ENCODE peak calls at places on chromosomes 4 and X, in six cellular contexts. E is osteocyte; S is activated CD4-positive, CD25-positive, alpha-beta regulatory T cell treated with anti-CD3 and anti-CD28 coated beads, Interleukin-2, amount 50 U/mL, for 72 hours; M is prostate gland; F is hypothalamus; K is AG04450. J is an unnamed sample.

GRCh38 chrX:51336584-51336983 is 4.0 kb downstream of the NUDT10 start:
- DNase-seq in E (no peak), S (no peak), M (peak), F (no peak), K (no peak), J (no peak)

GRCh38 chr4:61540944-61541343 is 340.8 kb downstream of the ADGRL3 start:
- DNase-seq in E (no peak), S (no peak), M (no peak), F (no peak), K (no peak), J (no peak)

GRCh38 chr4:113837397-113837796 is 75.9 kb upstream of the CAMK2D start:
- DNase-seq in E (no peak), S (no peak), M (no peak), F (no peak), K (peak), J (no peak)

GRCh38 chrX:153643431-153644351 is 3.3 kb upstream of the DUSP9 start:
- DNase-seq in E (no peak), S (no peak), M (no peak), F (no peak), K (no peak), J (no peak)

GRCh38 chr4:110503588-110504435 is 27.9 kb downstream of the ENPEP start:
- DNase-seq in E (no peak), S (no peak), M (no peak), F (no peak), K (no peak), J (no peak)

GRCh38 chr4:156595041-156595440 is 376.6 kb downstream of the PDGFC start:
- DNase-seq in E (no peak), S (no peak), M (no peak), F (no peak), K (no peak), J (no peak)

GRCh38 chr4:128955751-128956150 is 137.6 kb downstream of the SCLT1 start:
- DNase-seq in E (no peak), S (no peak), M (no peak), F (no peak), K (no peak), J (no peak)

GRCh38 chr4:24651266-24651665 is 66.9 kb upstream of the DHX15 start:
- DNase-seq in E (no peak), S (no peak), M (no peak), F (no peak), K (no peak), J (no peak)

GRCh38 chr4:83387922-83388676 is 53.5 kb upstream of the HPSE start:
- DNase-seq in E (no peak), S (no peak), M (no peak), F (no peak), K (no peak), J (no peak)

GRCh38 chr4:3389186-3389878 is 52.4 kb upstream of the HGFAC start:
- DNase-seq in E (no peak), S (no peak), M (no peak), F (no peak), K (no peak), J (no peak)

GRCh38 chrX:13581554-13581953 is 12.2 kb downstream of the EGFL6 start:
- DNase-seq in E (no peak), S (no peak), M (no peak), F (no peak), K (no peak), J (no peak)

GRCh38 chr4:55398461-55398860 is 2.7 kb downstream of the TMEM165 start:
- DNase-seq in E (no peak), S (no peak), M (no peak), F (no peak), K (no peak), J (no peak)

GRCh38 chr4:32986236-32986635 is 2266.1 kb downstream of the PCDH7 start:
- DNase-seq in E (no peak), S (no peak), M (no peak), F (no peak), K (no peak), J (no peak)

GRCh38 chr4:108193891-108194672 is 25.4 kb upstream of the LEF1 start:
- DNase-seq in E (no peak), S (no peak), M (no peak), F (no peak), K (no peak), J (no peak)

GRCh38 chrX:97705936-97706335 is 822.2 kb downstream of the RPA4 start:
- DNase-seq in E (no peak), S (no peak), M (no peak), F (no peak), K (peak), J (no peak)

GRCh38 chrX:57156397-57157049 is 19.3 kb upstream of the SPIN2A start:
- DNase-seq in E (no peak), S (no peak), M (no peak), F (no peak), K (no peak), J (no peak)

GRCh38 chr4:11505225-11505971 is 76.7 kb upstream of the HS3ST1 start:
- DNase-seq in E (no peak), S (no peak), M (peak), F (no peak), K (no peak), J (no peak)

GRCh38 chrX:95884196-95884595 is 800.4 kb upstream of the DIAPH2 start:
- DNase-seq in E (no peak), S (no peak), M (peak), F (no peak), K (no peak), J (no peak)

GRCh38 chr4:41611881-41612871 is 74.2 kb downstream of the LIMCH1 start:
- DNase-seq in E (no peak), S (no peak), M (peak), F (peak), K (no peak), J (no peak)

GRCh38 chr4:13544556-13545393 is 467 bp upstream of the NKX3-2 start:
- DNase-seq in E (peak), S (no peak), M (peak), F (no peak), K (peak), J (no peak)

GRCh38 chrX:137194164-137194563 is 160.4 kb upstream of the GPR101 start:
- DNase-seq in E (no peak), S (peak), M (no peak), F (peak), K (no peak), J (no peak)

GRCh38 chrX:13689519-13690211 is 737 bp downstream of the RAB9A start:
- DNase-seq in E (no peak), S (no peak), M (no peak), F (no peak), K (no peak), J (no peak)

GRCh38 chr4:24683116-24683515 is 98.8 kb upstream of the DHX15 start:
- DNase-seq in E (no peak), S (no peak), M (no peak), F (no peak), K (no peak), J (no peak)

GRCh38 chrX:136659174-136659573 is 11.2 kb downstream of the CD40LG start:
- DNase-seq in E (peak), S (no peak), M (no peak), F (no peak), K (no peak), J (no peak)

GRCh38 chrX:136386821-136387220 is 86.1 kb downstream of the ADGRG4 start:
- DNase-seq in E (no peak), S (no peak), M (no peak), F (no peak), K (no peak), J (no peak)